ENCODE peak calls at places on chromosomes 4 and X, in six cellular contexts. J is breast epithelium, V is left ventricle myocardium inferior, T is IMR-90, S is SK-N-SH, F is cardiac muscle cell. O is an unnamed sample. For H3K4me1, the result is how much of the 10 kb centered on the place peaks cover.

GRCh38 chr4:6119507-6120020 is 80.8 kb downstream of the JAKMIP1 start:
- DNase-seq in J (no peak), V (no peak), T (no peak), S (no peak), F (no peak), O (no peak)

GRCh38 chr4:122990891-122991290 is 68.5 kb upstream of the NUDT6 start:
- DNase-seq in J (no peak), V (no peak), T (no peak), S (no peak), F (no peak), O (no peak)

GRCh38 chr4:10587697-10588096 is 96.9 kb downstream of the CLNK start:
- DNase-seq in J (no peak), V (no peak), T (no peak), S (no peak), F (no peak), O (no peak)

GRCh38 chrX:104712515-104712914 is 146.5 kb downstream of the IL1RAPL2 start:
- DNase-seq in J (no peak), V (no peak), T (no peak), S (no peak), F (no peak), O (no peak)

GRCh38 chr4:72312032-72312650 is 256.9 kb downstream of the ADAMTS3 start:
- DNase-seq in J (no peak), V (peak), T (peak), S (no peak), F (no peak), O (peak)

GRCh38 chrX:135309430-135309923 is at the start of gene ETDC:
- DNase-seq in J (no peak), V (no peak), T (no peak), S (no peak), F (no peak), O (no peak)

GRCh38 chr4:680931-681645 is 6.7 kb downstream of the MYL5 start:
- DNase-seq in J (peak), V (peak), T (no peak), S (peak), F (peak), O (peak)

GRCh38 chr4:123366144-123366748 is 30.3 kb upstream of the SPRY1 start:
- DNase-seq in J (no peak), V (no peak), T (no peak), S (no peak), F (no peak), O (no peak)

GRCh38 chr4:74362347-74362746 is 2.6 kb upstream of the EREG start:
- DNase-seq in J (no peak), V (no peak), T (peak), S (no peak), F (no peak), O (no peak)

GRCh38 chr4:74367656-74368055 is 2.7 kb downstream of the EREG start:
- DNase-seq in J (no peak), V (no peak), T (no peak), S (no peak), F (no peak), O (no peak)

GRCh38 chr4:74366367-74366891 is 1.5 kb downstream of the EREG start:
- DNase-seq in J (no peak), V (no peak), T (no peak), S (no peak), F (no peak), O (no peak)

GRCh38 chr4:74365761-74366160 is 816 bp downstream of the EREG start:
- DNase-seq in J (no peak), V (no peak), T (no peak), S (peak), F (peak), O (peak)

DNA sequence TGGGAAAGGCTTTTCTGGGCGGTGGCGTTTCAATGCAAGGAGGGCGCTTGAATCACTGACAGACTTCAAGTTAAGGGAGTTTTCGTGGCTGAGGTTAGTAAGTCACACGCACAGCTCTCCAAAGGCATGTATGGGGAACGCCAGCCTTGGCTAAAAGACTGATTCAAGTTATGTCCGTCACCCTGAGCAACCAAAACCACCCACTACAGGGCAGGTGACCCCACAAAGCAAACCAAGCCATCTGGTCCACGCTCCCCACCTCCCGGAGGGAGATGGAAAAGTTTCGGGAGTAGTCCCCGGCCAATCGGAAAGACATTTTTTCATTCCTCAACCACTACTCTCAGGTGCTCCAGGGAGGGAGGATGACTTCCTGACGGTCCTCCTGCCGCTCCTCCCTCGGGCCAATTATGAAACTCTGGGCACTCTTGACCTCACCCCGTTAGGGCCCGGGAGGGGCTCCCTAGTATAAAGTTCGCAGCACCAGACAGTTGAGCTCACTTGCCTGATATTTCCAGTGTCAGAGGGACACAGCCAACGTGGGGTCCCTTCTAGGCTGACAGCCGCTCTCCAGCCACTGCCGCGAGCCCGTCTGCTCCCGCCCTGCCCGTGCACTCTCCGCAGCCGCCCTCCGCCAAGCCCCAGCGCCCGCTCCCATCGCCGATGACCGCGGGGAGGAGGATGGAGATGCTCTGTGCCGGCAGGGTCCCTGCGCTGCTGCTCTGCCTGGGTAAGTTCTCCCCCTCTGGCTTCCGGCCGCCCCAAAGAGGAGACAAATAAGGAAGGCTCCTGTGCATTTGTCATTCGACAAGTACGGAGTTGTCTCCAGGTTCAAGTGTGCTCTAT is at the start of gene EREG:
- DNase-seq in J (no peak), V (no peak), T (peak), S (peak), F (peak), O (peak)
- H3K4me3 ChIP-seq in J (peak), V (peak), T (peak), S (no peak), F (peak), O (no peak)

GRCh38 chrX:132676561-132677186 is 187.8 kb upstream of the MBNL3 start:
- DNase-seq in J (no peak), V (no peak), T (no peak), S (no peak), F (peak), O (no peak)
- TF ChIP-seq CTCF in J (no peak), V (no peak), T (no peak), S (no peak), F (no peak), O (no peak)

GRCh38 chr4:86942185-86942666 is 7.4 kb downstream of the AFF1 start:
- DNase-seq in J (no peak), V (no peak), T (peak), S (no peak), F (no peak), O (no peak)

GRCh38 chr4:86940176-86940575 is 5.4 kb downstream of the AFF1 start:
- DNase-seq in J (no peak), V (no peak), T (peak), S (no peak), F (no peak), O (no peak)

GRCh38 chr4:86939123-86939522 is 4.3 kb downstream of the AFF1 start:
- DNase-seq in J (no peak), V (no peak), T (no peak), S (no peak), F (no peak), O (no peak)

GRCh38 chr4:86939737-86940141 is 4.9 kb downstream of the AFF1 start:
- DNase-seq in J (no peak), V (no peak), T (no peak), S (no peak), F (no peak), O (no peak)

DNA sequence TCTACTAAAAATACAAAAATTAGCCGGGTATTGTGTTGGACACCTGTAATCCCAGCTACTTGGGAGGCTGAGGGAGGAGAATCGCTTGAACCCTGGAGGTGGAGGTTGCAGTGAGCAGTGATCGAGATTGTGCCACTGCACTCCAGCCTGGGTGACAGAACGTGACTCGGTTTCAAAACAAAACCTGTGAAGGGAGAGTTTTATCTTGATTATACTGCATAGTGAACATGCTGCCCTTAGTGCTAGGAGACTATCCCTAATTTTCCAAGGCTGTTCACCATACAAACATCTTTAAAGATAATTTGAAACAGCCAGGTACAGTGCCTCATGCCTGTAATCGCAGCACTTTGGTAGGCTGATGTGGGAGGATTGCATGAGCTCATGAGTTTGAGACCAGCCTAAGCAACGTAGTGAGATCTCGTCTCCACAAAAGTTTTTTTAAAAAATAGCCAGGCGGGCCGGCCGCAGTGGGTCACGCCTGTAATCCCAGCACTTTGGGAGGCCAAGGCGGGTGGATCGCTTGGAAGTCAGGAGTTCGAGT is 6.2 kb downstream of the AFF1 start:
- DNase-seq in J (no peak), V (no peak), T (no peak), S (no peak), F (no peak), O (no peak)
- H3K4me1 ChIP-seq in J (under half), V (half or more), T (under half), S (under half), F (under half), O (under half)

DNA sequence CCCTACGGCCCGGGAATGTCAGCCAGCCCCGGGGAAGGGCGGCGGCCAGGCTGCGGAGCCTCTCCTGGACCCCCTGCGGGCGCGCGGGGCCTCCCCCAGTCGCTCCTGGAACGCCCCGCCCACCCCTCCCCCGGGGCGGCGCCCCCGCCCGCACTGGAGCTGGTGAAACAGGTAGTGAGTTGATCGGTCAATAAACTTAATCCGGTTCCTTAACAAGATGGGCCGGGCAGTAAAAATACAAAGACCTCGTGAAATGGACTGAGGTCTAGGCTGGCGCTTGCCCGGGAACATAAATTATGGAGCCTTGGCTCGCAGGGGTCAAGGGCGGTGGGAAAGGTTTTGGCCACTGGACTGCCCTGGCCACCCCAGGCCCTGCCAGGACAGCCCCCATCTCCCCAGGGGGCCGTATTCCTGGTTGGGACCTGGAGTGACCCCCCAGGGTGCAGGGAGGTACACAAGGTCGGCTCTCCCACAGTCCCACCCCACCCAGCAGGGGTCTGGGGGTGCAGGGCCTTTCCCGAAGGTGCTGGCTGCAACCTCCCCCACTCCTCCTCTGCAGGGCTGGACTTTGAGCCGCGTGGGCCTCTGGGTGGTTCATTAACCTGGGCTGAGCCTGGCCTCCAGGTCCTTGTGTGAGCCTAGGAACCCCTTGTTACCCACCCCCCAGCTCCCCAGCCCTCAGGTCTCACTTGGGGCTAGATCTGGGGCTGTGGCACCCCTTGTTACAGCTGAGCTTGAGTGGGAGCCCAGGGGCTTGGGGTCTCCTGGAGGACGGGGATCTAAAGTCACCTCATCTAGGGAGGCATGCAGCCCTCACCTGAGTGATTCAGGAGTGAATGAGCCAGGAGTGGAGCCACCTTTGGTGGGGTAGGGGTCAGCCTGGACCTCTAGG is 2.5 kb downstream of the FGFR3 start:
- DNase-seq in J (no peak), V (no peak), T (no peak), S (no peak), F (no peak), O (no peak)
- H3K4me3 ChIP-seq in J (peak), V (peak), T (no peak), S (no peak), F (peak), O (peak)

O was measured in kidney.